ENCODE peak calls at places on chromosomes 6 and 20, in five cellular contexts. R is CD8-positive, alpha-beta memory T cell; Q is BJ; L is breast epithelium; Y is GM06990. W is an unnamed sample.
A peak's percentile ranks its signal among the peaks of the same experiment; 100 is the strongest.

GRCh38 chr6:30726506-30727413 is 6.6 kb downstream of the TUBB start:
- DNase-seq in R (no peak), Q (no peak), L (no peak), Y (no peak), W (no peak)

GRCh38 chr6:170444056-170444505 is 109.0 kb downstream of the PSMB1 start:
- DNase-seq in R (no peak), Q (no peak), L (no peak), Y (no peak), W (no peak)

GRCh38 chr6:28871335-28872156 is 52.2 kb downstream of the TRIM27 start:
- DNase-seq in R (no peak), Q (no peak), L (no peak), Y (no peak), W (no peak)

GRCh38 chr20:36773123-36773547 is 428 bp downstream of the DSN1 start:
- DNase-seq in R (no peak), Q (no peak), L (no peak), Y (peak; percentile 28), W (no peak)

GRCh38 chr20:39960522-39961420 is 728.3 kb downstream of the MAFB start:
- DNase-seq in R (no peak), Q (no peak), L (no peak), Y (no peak), W (no peak)

GRCh38 chr6:31768717-31769257 is 6.3 kb downstream of the SAPCD1 start:
- DNase-seq in R (no peak), Q (no peak), L (no peak), Y (no peak), W (no peak)

GRCh38 chr6:131387706-131388455 is 185.1 kb upstream of the ARG1 start:
- DNase-seq in R (no peak), Q (no peak), L (no peak), Y (no peak), W (no peak)

GRCh38 chr6:158912591-158912990 is 87.4 kb downstream of the RSPH3 start:
- DNase-seq in R (no peak), Q (no peak), L (no peak), Y (no peak), W (no peak)

GRCh38 chr20:63572788-63573738 is 976 bp downstream of the HELZ2 start:
- DNase-seq in R (no peak), Q (no peak), L (no peak), Y (no peak), W (no peak)

GRCh38 chr6:110672122-110672521 is 143.1 kb downstream of the CDK19 start:
- DNase-seq in R (no peak), Q (no peak), L (no peak), Y (no peak), W (no peak)

GRCh38 chr6:38508894-38509293 is 130.8 kb downstream of the BTBD9 start:
- DNase-seq in R (no peak), Q (no peak), L (no peak), Y (no peak), W (no peak)

GRCh38 chr20:51497542-51498467 is 44.7 kb downstream of the NFATC2 start:
- DNase-seq in R (peak; percentile 77), Q (no peak), L (no peak), Y (peak; percentile 69), W (no peak)

GRCh38 chr6:24798740-24799540 is at the start of gene ARMH2:
- DNase-seq in R (no peak), Q (no peak), L (no peak), Y (no peak), W (no peak)

GRCh38 chr6:133956413-133957049 is 3.5 kb downstream of the TBPL1 start:
- DNase-seq in R (no peak), Q (no peak), L (no peak), Y (no peak), W (no peak)

GRCh38 chr6:3033652-3034051 is 34.0 kb downstream of the NQO2 start:
- DNase-seq in R (no peak), Q (no peak), L (no peak), Y (no peak), W (no peak)

W was measured in AG09309.